ENCODE peak calls at places on chromosomes 5 and 9, in seven cellular contexts. Q is iris pigment epithelial cell, T is NCI-H2171, O is NCI-H2081, X is amniotic stem cell, M is endodermal cell, C is T-helper 1 cell. F is an unnamed sample.

GRCh38 chr9:99505915-99506314 is 283.8 kb downstream of the SEC61B start:
- DNase-seq in X (no peak), T (no peak), C (no peak), O (no peak), M (no peak), Q (no peak), F (no peak)

GRCh38 chr9:81682797-81683196 is 6.5 kb downstream of the TLE1 start:
- DNase-seq in T (no peak), M (no peak), C (no peak), X (no peak), Q (peak), O (no peak), F (peak)

GRCh38 chr5:11977904-11978303 is 73.7 kb upstream of the CTNND2 start:
- DNase-seq in T (no peak), C (no peak), Q (no peak), X (no peak), M (no peak), O (no peak), F (no peak)

GRCh38 chr5:26868504-26868903 is 169.9 kb downstream of the CDH9 start:
- DNase-seq in O (no peak), X (no peak), C (no peak), Q (no peak), T (no peak), M (no peak), F (no peak)

GRCh38 chr5:102855684-102856373 is 100.7 kb downstream of the PAM start:
- DNase-seq in C (no peak), X (no peak), O (no peak), T (no peak), Q (peak), M (no peak), F (no peak)

GRCh38 chr9:6495484-6495883 is 82.5 kb downstream of the UHRF2 start:
- DNase-seq in O (no peak), X (no peak), C (no peak), M (no peak), Q (no peak), T (no peak), F (no peak)

GRCh38 chr9:23621166-23621565 is 204.9 kb downstream of the ELAVL2 start:
- DNase-seq in M (no peak), X (no peak), O (no peak), C (no peak), Q (peak), T (no peak), F (no peak)

GRCh38 chr9:134406366-134407122 is 80.3 kb downstream of the RXRA start:
- DNase-seq in O (no peak), C (no peak), M (no peak), X (no peak), T (no peak), Q (no peak), F (no peak)

GRCh38 chr5:131640043-131640856 is 5.2 kb upstream of the RAPGEF6 start:
- DNase-seq in O (no peak), X (no peak), M (no peak), Q (peak), C (no peak), T (no peak), F (peak)

GRCh38 chr5:14400085-14400484 is 181.5 kb upstream of the OTULINL start:
- DNase-seq in C (no peak), Q (peak), X (no peak), M (no peak), O (no peak), T (no peak), F (no peak)

GRCh38 chr5:88602584-88602983 is 280.4 kb downstream of the MEF2C start:
- DNase-seq in T (no peak), C (no peak), X (no peak), Q (no peak), O (no peak), M (peak), F (no peak)

GRCh38 chr5:174532453-174533126 is 191.8 kb upstream of the MSX2 start:
- DNase-seq in Q (peak), M (peak), T (no peak), O (no peak), X (peak), C (no peak), F (peak)

GRCh38 chr5:9869616-9870288 is 239.6 kb upstream of the TAS2R1 start:
- DNase-seq in O (no peak), T (no peak), X (peak), M (no peak), Q (peak), C (no peak), F (peak)

GRCh38 chr5:133396187-133396621 is 216.1 kb downstream of the FSTL4 start:
- DNase-seq in X (no peak), C (no peak), O (no peak), Q (no peak), T (no peak), M (peak), F (no peak)

GRCh38 chr9:14029811-14030210 is 284.1 kb downstream of the NFIB start:
- DNase-seq in M (no peak), C (no peak), T (peak), X (no peak), Q (no peak), O (no peak), F (no peak)

F was measured in fibroblast of lung.